ENCODE peak calls at places on chromosomes 2 and 18, in five cellular contexts. One of them, this sample, is unnamed.

GRCh38 chr2:240567137-240567871 is 980 bp upstream of the RNPEPL1 start:
- DNase-seq in neuronal stem cell: no peak
- DNase-seq in H9: no peak
- DNase-seq in H1: peak
- DNase-seq in IMR-90: no peak
- DNase-seq in this sample: peak

GRCh38 chr2:58629720-58630119 is 388.6 kb upstream of the FANCL start:
- DNase-seq in neuronal stem cell: no peak
- DNase-seq in H9: no peak
- DNase-seq in H1: no peak
- DNase-seq in IMR-90: no peak
- DNase-seq in this sample: no peak

GRCh38 chr2:68282814-68283812 is 30.8 kb upstream of the PPP3R1 start:
- DNase-seq in neuronal stem cell: no peak
- DNase-seq in H9: no peak
- DNase-seq in H1: no peak
- DNase-seq in IMR-90: peak
- DNase-seq in this sample: peak

GRCh38 chr2:104812281-104812680 is 41.6 kb upstream of the POU3F3 start:
- DNase-seq in neuronal stem cell: no peak
- DNase-seq in H9: no peak
- DNase-seq in H1: no peak
- DNase-seq in IMR-90: no peak
- DNase-seq in this sample: no peak

GRCh38 chr2:30104273-30104672 is 42.5 kb upstream of the YPEL5 start:
- DNase-seq in neuronal stem cell: no peak
- DNase-seq in H9: no peak
- DNase-seq in H1: no peak
- DNase-seq in IMR-90: no peak
- DNase-seq in this sample: no peak

GRCh38 chr18:73136134-73136533 is 268.3 kb upstream of the NETO1 start:
- DNase-seq in neuronal stem cell: no peak
- DNase-seq in H9: no peak
- DNase-seq in H1: no peak
- DNase-seq in IMR-90: no peak
- DNase-seq in this sample: no peak

GRCh38 chr2:238130111-238130695 is 8.3 kb upstream of the KLHL30 start:
- DNase-seq in neuronal stem cell: no peak
- DNase-seq in H9: no peak
- DNase-seq in H1: no peak
- DNase-seq in IMR-90: no peak
- DNase-seq in this sample: no peak

GRCh38 chr2:196917802-196918201 is 8.7 kb downstream of the PGAP1 start:
- DNase-seq in neuronal stem cell: no peak
- DNase-seq in H9: no peak
- DNase-seq in H1: no peak
- DNase-seq in IMR-90: no peak
- DNase-seq in this sample: no peak

GRCh38 chr2:81706856-81707255 is 1402.3 kb upstream of the LRRTM1 start:
- DNase-seq in neuronal stem cell: no peak
- DNase-seq in H9: no peak
- DNase-seq in H1: no peak
- DNase-seq in IMR-90: no peak
- DNase-seq in this sample: no peak

GRCh38 chr18:51751901-51752300 is 554.4 kb upstream of the MEX3C start:
- DNase-seq in neuronal stem cell: no peak
- DNase-seq in H9: no peak
- DNase-seq in H1: no peak
- DNase-seq in IMR-90: no peak
- DNase-seq in this sample: no peak

GRCh38 chr2:64700133-64700809 is 46.6 kb upstream of the SERTAD2 start:
- DNase-seq in neuronal stem cell: no peak
- DNase-seq in H9: no peak
- DNase-seq in H1: no peak
- DNase-seq in IMR-90: peak
- DNase-seq in this sample: peak

GRCh38 chr18:52481116-52481515 is 141.1 kb downstream of the DCC start:
- DNase-seq in neuronal stem cell: no peak
- DNase-seq in H9: no peak
- DNase-seq in H1: no peak
- DNase-seq in IMR-90: no peak
- DNase-seq in this sample: no peak

GRCh38 chr2:12169721-12170120 is 423.3 kb downstream of the LPIN1 start:
- DNase-seq in neuronal stem cell: no peak
- DNase-seq in H9: no peak
- DNase-seq in H1: no peak
- DNase-seq in IMR-90: peak
- DNase-seq in this sample: peak

GRCh38 chr2:237731663-237732062 is 66.9 kb upstream of the RBM44 start:
- DNase-seq in neuronal stem cell: no peak
- DNase-seq in H9: no peak
- DNase-seq in H1: no peak
- DNase-seq in IMR-90: peak
- DNase-seq in this sample: peak

GRCh38 chr2:241517297-241517696 is 8.9 kb upstream of the STK25 start:
- DNase-seq in neuronal stem cell: no peak
- DNase-seq in H9: no peak
- DNase-seq in H1: no peak
- DNase-seq in IMR-90: no peak
- DNase-seq in this sample: no peak

GRCh38 chr18:62768172-62768943 is 53.0 kb downstream of the PHLPP1 start:
- DNase-seq in neuronal stem cell: no peak
- DNase-seq in H9: no peak
- DNase-seq in H1: no peak
- DNase-seq in IMR-90: no peak
- DNase-seq in this sample: no peak

GRCh38 chr2:121689356-121689755 is 40.1 kb upstream of the CLASP1 start:
- DNase-seq in neuronal stem cell: no peak
- DNase-seq in H9: no peak
- DNase-seq in H1: no peak
- DNase-seq in IMR-90: peak
- DNase-seq in this sample: no peak

GRCh38 chr18:22093731-22094374 is 75.5 kb upstream of the GATA6 start:
- DNase-seq in neuronal stem cell: no peak
- DNase-seq in H9: no peak
- DNase-seq in H1: no peak
- DNase-seq in IMR-90: no peak
- DNase-seq in this sample: no peak

GRCh38 chr2:184756885-184757284 is 158.6 kb downstream of the ZNF804A start:
- DNase-seq in neuronal stem cell: no peak
- DNase-seq in H9: no peak
- DNase-seq in H1: no peak
- DNase-seq in IMR-90: peak
- DNase-seq in this sample: no peak

GRCh38 chr2:211045025-211045424 is 488.6 kb downstream of the CPS1 start:
- DNase-seq in neuronal stem cell: no peak
- DNase-seq in H9: no peak
- DNase-seq in H1: no peak
- DNase-seq in IMR-90: no peak
- DNase-seq in this sample: no peak

GRCh38 chr18:9065864-9066263 is 36.6 kb upstream of the NDUFV2 start:
- DNase-seq in neuronal stem cell: no peak
- DNase-seq in H9: no peak
- DNase-seq in H1: no peak
- DNase-seq in IMR-90: no peak
- DNase-seq in this sample: no peak

GRCh38 chr18:28723506-28723905 is 546.6 kb upstream of the CDH2 start:
- DNase-seq in neuronal stem cell: no peak
- DNase-seq in H9: no peak
- DNase-seq in H1: no peak
- DNase-seq in IMR-90: peak
- DNase-seq in this sample: no peak

GRCh38 chr2:232894251-232894650 is 24.2 kb downstream of the SNORC start:
- DNase-seq in neuronal stem cell: no peak
- DNase-seq in H9: no peak
- DNase-seq in H1: no peak
- DNase-seq in IMR-90: no peak
- DNase-seq in this sample: no peak

GRCh38 chr18:10094608-10095137 is 180.9 kb downstream of the VAPA start:
- DNase-seq in neuronal stem cell: no peak
- DNase-seq in H9: no peak
- DNase-seq in H1: no peak
- DNase-seq in IMR-90: no peak
- DNase-seq in this sample: peak

DNA sequence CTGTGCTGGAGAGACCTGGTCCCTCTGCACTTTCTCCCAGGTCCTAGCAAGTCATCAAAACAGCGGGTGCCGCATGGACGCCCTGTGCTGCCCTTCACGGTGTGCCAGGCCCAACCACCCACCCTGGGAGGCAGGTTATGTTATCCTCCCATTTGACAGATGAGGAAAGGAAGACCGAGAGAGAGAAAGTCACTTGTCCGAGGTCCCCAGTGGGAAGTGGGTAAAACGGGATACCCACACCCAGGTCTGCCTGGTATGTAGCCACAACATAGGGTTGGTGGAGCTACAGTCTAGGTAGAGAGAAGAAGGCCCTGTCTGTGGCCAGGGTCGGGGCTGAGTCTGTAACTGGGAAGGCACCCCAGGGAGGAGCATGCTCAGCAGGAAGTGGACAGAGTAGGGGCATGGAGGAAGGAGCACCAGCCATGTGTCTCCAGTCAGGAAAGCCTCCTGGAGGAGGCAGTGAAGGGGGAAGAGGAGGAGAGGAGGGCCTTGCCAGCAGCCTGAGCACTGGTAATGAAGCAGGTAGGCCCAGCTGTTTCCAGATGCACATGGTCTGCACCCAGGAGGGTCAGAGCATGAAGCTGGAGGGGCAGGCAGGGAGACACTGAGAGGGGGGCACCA is 98.4 kb downstream of the ZFP36L2 start:
- DNase-seq in neuronal stem cell: no peak
- DNase-seq in H9: no peak
- DNase-seq in H1: no peak
- DNase-seq in IMR-90: no peak
- DNase-seq in this sample: no peak
- H4K91ac ChIP-seq in neuronal stem cell: no peak
- H4K91ac ChIP-seq in H9: no peak
- H4K91ac ChIP-seq in H1: peak
- H4K91ac ChIP-seq in IMR-90: no peak
- H4K91ac ChIP-seq in this sample: peak

GRCh38 chr2:39568561-39569006 is 97.1 kb upstream of the TMEM178A start:
- DNase-seq in neuronal stem cell: no peak
- DNase-seq in H9: no peak
- DNase-seq in H1: no peak
- DNase-seq in IMR-90: peak
- DNase-seq in this sample: peak
- H2BK120ac ChIP-seq in neuronal stem cell: no peak
- H2BK120ac ChIP-seq in H9: no peak
- H2BK120ac ChIP-seq in H1: no peak
- H2BK120ac ChIP-seq in IMR-90: peak
- H2BK120ac ChIP-seq in this sample: no peak

DNA sequence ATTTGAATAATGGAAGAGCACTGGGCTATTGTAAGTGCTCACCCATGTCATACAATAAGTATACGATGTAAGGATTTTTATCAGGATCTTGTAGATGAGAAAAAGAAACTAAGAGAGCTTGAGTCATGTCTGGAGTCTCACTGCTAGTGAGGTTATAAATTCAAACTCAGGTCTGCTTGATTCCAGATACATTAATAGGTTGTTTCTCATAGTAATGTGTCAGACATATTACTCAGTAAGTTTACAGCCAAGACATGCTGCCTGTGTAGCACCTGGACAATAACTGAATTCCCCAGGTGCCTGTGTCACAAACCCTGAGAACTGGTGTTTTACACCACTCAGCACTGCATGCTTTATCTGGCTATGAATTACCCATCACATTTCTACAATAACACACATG is 216.9 kb upstream of the LRP1B start:
- DNase-seq in neuronal stem cell: no peak
- DNase-seq in H9: no peak
- DNase-seq in H1: no peak
- DNase-seq in IMR-90: no peak
- DNase-seq in this sample: no peak
- H4K91ac ChIP-seq in neuronal stem cell: no peak
- H4K91ac ChIP-seq in H9: no peak
- H4K91ac ChIP-seq in H1: no peak
- H4K91ac ChIP-seq in IMR-90: no peak
- H4K91ac ChIP-seq in this sample: no peak

GRCh38 chr18:34212511-34212910 is 12.2 kb downstream of the NOL4 start:
- DNase-seq in neuronal stem cell: no peak
- DNase-seq in H9: no peak
- DNase-seq in H1: no peak
- DNase-seq in IMR-90: no peak
- DNase-seq in this sample: no peak
- H2BK120ac ChIP-seq in neuronal stem cell: no peak
- H2BK120ac ChIP-seq in H9: no peak
- H2BK120ac ChIP-seq in H1: no peak
- H2BK120ac ChIP-seq in IMR-90: no peak
- H2BK120ac ChIP-seq in this sample: no peak

DNA sequence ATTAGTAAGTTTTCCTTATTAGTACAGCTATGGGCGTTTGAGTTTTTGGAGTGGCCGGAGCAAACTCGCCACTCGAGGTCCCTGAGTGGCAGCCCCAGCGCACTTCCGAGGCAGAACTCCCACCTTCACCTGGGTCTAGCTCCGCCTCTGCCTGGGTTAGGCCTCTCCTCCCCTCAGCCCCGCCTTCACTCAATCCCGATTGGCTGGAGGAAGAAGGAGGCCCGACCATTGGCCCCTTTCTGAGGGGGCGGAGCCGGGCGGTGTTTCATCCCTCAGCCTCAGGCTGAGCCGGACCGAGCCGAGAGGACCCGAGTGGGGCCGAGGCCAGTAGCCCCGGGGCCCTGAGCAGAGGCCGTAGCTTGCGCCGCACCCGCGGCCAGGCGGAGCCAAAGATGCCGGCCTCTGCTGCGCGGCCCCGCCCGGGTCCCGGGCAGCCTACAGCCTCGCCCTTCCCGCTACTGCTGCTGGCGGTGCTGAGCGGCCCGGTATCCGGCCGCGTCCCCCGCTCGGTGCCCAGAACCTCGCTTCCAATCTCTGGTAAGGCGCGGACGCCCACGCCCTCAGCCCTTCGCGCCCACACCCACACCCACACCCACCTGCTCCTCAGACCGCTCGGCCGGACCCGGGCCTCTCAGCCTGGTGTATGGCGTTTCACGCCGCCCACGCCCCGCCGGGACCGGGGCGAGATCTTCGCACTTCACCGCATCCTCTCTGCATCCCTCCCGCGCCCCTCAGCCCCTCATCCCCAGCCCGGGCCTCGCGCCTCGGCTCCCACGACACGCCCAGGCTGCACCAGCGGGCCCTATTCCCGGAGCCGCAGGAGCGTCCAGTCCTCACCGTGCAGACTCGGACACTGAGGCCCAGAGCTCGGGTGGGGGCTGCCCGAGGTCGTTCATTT is at the start of gene SEMA4F:
- DNase-seq in neuronal stem cell: peak
- DNase-seq in H9: peak
- DNase-seq in H1: peak
- DNase-seq in IMR-90: peak
- DNase-seq in this sample: peak
- H4K91ac ChIP-seq in neuronal stem cell: no peak
- H4K91ac ChIP-seq in H9: no peak
- H4K91ac ChIP-seq in H1: no peak
- H4K91ac ChIP-seq in IMR-90: no peak
- H4K91ac ChIP-seq in this sample: no peak

GRCh38 chr18:59881728-59882685 is 17.8 kb upstream of the PMAIP1 start:
- DNase-seq in neuronal stem cell: no peak
- DNase-seq in H9: no peak
- DNase-seq in H1: peak
- DNase-seq in IMR-90: peak
- DNase-seq in this sample: no peak
- H2BK120ac ChIP-seq in neuronal stem cell: no peak
- H2BK120ac ChIP-seq in H9: no peak
- H2BK120ac ChIP-seq in H1: no peak
- H2BK120ac ChIP-seq in IMR-90: peak
- H2BK120ac ChIP-seq in this sample: no peak